ENCODE peak calls at places on chromosomes 16 and 17, in five cellular contexts. T is NCI-H1930; F is A549; U is AG08395; S is activated CD4-positive, alpha-beta T cell treated with anti-CD3 and anti-CD28 coated beads for 1 hour. C is an unnamed sample.

GRCh38 chr17:75831032-75831567 is 13.1 kb downstream of the UNC13D start:
- DNase-seq in U (no peak), F (no peak), S (no peak), T (no peak), C (no peak)

GRCh38 chr17:36793976-36794375 is 143.3 kb upstream of the LHX1 start:
- DNase-seq in U (no peak), S (no peak), T (no peak), F (no peak), C (no peak)

GRCh38 chr17:61283043-61283442 is 116.6 kb upstream of the TBX2 start:
- DNase-seq in F (no peak), U (no peak), S (no peak), T (no peak), C (no peak)

GRCh38 chr16:72241930-72242329 is 70.0 kb upstream of the PMFBP1 start:
- DNase-seq in S (no peak), F (peak; percentile 60), U (peak; percentile 62), T (peak; percentile 31), C (no peak)

GRCh38 chr17:55897301-55897700 is 146.4 kb downstream of the PCTP start:
- DNase-seq in T (no peak), U (no peak), S (no peak), F (no peak), C (no peak)

GRCh38 chr17:48915459-48916282 is 7.5 kb downstream of the UBE2Z start:
- DNase-seq in S (no peak), U (peak; percentile 76), F (peak; percentile 70), T (no peak), C (no peak)

GRCh38 chr17:58679263-58680037 is 12.4 kb downstream of the TEX14 start:
- DNase-seq in S (no peak), U (no peak), F (peak; percentile 86), T (peak; percentile 80), C (no peak)

GRCh38 chr16:12078405-12079245 is 102.1 kb downstream of the SNX29 start:
- DNase-seq in T (no peak), F (no peak), U (no peak), S (no peak), C (no peak)

GRCh38 chr17:55513885-55514590 is 2.8 kb upstream of the SMIM36 start:
- DNase-seq in T (peak; percentile 40), F (peak; percentile 79), S (peak; percentile 44), U (peak; percentile 56), C (peak; percentile 22)

GRCh38 chr16:19994771-19995170 is 78.9 kb downstream of the GPR139 start:
- DNase-seq in F (no peak), S (no peak), U (no peak), T (no peak), C (no peak)

GRCh38 chr16:457732-458400 is 32.4 kb downstream of the RAB11FIP3 start:
- DNase-seq in F (peak; percentile 57), T (no peak), S (no peak), U (no peak), C (no peak)

GRCh38 chr17:18951941-18952842 is at the start of gene SLC5A10:
- DNase-seq in S (no peak), T (no peak), F (peak; percentile 51), U (no peak), C (no peak)

GRCh38 chr17:49358638-49359247 is 3.3 kb downstream of the ZNF652 start:
- DNase-seq in T (no peak), U (no peak), F (no peak), S (no peak), C (no peak)

GRCh38 chr16:53549970-53550406 is 47.0 kb upstream of the AKTIP start:
- DNase-seq in F (peak; percentile 61), T (peak; percentile 20), S (peak; percentile 22), U (peak; percentile 92), C (peak; percentile 75)

GRCh38 chr17:37293770-37294169 is 82.0 kb upstream of the C17orf78 start:
- DNase-seq in U (no peak), S (no peak), T (no peak), F (no peak), C (no peak)

GRCh38 chr17:66885417-66885816 is 50.5 kb downstream of the CACNG5 start:
- DNase-seq in S (no peak), F (no peak), U (no peak), T (no peak), C (no peak)

GRCh38 chr16:87067890-87068289 is 249.3 kb downstream of the C16orf95 start:
- DNase-seq in T (no peak), F (no peak), S (no peak), U (no peak), C (no peak)

GRCh38 chr17:63534816-63535455 is 11.8 kb downstream of the KCNH6 start:
- DNase-seq in T (no peak), F (no peak), U (no peak), S (no peak), C (no peak)

GRCh38 chr16:90077757-90078593 is 844 bp upstream of the PRDM7 start:
- DNase-seq in T (no peak), F (peak; percentile 55), U (peak; percentile 3), S (no peak), C (peak; percentile 43)

GRCh38 chr17:50582741-50583140 is 22.2 kb downstream of the CACNA1G start:
- DNase-seq in T (no peak), F (no peak), U (no peak), S (no peak), C (no peak)

GRCh38 chr16:88298882-88299745 is 83.6 kb upstream of the ZNF469 start:
- DNase-seq in U (peak; percentile 52), S (no peak), F (no peak), T (no peak), C (no peak)

GRCh38 chr17:75819116-75819515 is 25.1 kb downstream of the UNC13D start:
- DNase-seq in S (no peak), F (no peak), T (no peak), U (no peak), C (no peak)

GRCh38 chr17:39920218-39921210 is 2.1 kb upstream of the GSDMB start:
- DNase-seq in U (no peak), S (peak; percentile 15), T (no peak), F (no peak), C (no peak)

GRCh38 chr17:82031303-82031884 is at the start of gene RAC3:
- DNase-seq in T (peak; percentile 42), U (no peak), S (no peak), F (no peak), C (no peak)

GRCh38 chr17:50198026-50198669 is 3.3 kb downstream of the COL1A1 start:
- DNase-seq in T (peak; percentile 18), F (peak; percentile 84), S (peak; percentile 39), U (no peak), C (no peak)

GRCh38 chr17:52297230-52298010 is 138.9 kb upstream of the CA10 start:
- DNase-seq in S (no peak), F (peak; percentile 25), U (no peak), T (no peak), C (no peak)

GRCh38 chr17:11300738-11301137 is 59.7 kb downstream of the SHISA6 start:
- DNase-seq in U (no peak), F (no peak), T (no peak), S (no peak), C (no peak)

GRCh38 chr17:66655861-66656260 is 179.1 kb upstream of the CACNG5 start:
- DNase-seq in S (no peak), F (no peak), T (no peak), U (peak; percentile 39), C (no peak)